ENCODE peak calls at places on chromosome 2, in six cellular contexts. One of them, this sample, is unnamed.

GRCh38 chr2:226352941-226353558 is 446.6 kb downstream of the IRS1 start:
- DNase-seq in astrocyte of the spinal cord: no peak
- DNase-seq in HFF-Myc: no peak
- DNase-seq in SK-N-SH: no peak
- DNase-seq in aorta: no peak
- DNase-seq in fibroblast of lung: no peak
- DNase-seq in this sample: no peak

GRCh38 chr2:111100765-111101162 is 19.9 kb upstream of the BCL2L11 start:
- DNase-seq in astrocyte of the spinal cord: no peak
- DNase-seq in HFF-Myc: no peak
- DNase-seq in aorta: no peak
- DNase-seq in fibroblast of lung: no peak
- DNase-seq in SK-N-SH: no peak
- DNase-seq in this sample: no peak

GRCh38 chr2:25063876-25064660 is 22.2 kb downstream of the EFR3B start:
- DNase-seq in SK-N-SH: no peak
- DNase-seq in aorta: no peak
- DNase-seq in astrocyte of the spinal cord: no peak
- DNase-seq in fibroblast of lung: peak
- DNase-seq in HFF-Myc: no peak
- DNase-seq in this sample: no peak

GRCh38 chr2:71807969-71808451 is 339.7 kb downstream of the CYP26B1 start:
- DNase-seq in astrocyte of the spinal cord: no peak
- DNase-seq in fibroblast of lung: no peak
- DNase-seq in SK-N-SH: no peak
- DNase-seq in aorta: no peak
- DNase-seq in HFF-Myc: no peak
- DNase-seq in this sample: no peak

GRCh38 chr2:108575132-108575966 is 41.1 kb downstream of the LIMS1 start:
- DNase-seq in aorta: no peak
- DNase-seq in astrocyte of the spinal cord: peak
- DNase-seq in HFF-Myc: no peak
- DNase-seq in fibroblast of lung: peak
- DNase-seq in SK-N-SH: no peak
- DNase-seq in this sample: no peak

GRCh38 chr2:178716394-178716793 is 90.8 kb downstream of the TTN start:
- DNase-seq in astrocyte of the spinal cord: no peak
- DNase-seq in HFF-Myc: no peak
- DNase-seq in aorta: no peak
- DNase-seq in SK-N-SH: peak
- DNase-seq in fibroblast of lung: no peak
- DNase-seq in this sample: no peak

GRCh38 chr2:218954541-218955300 is 4.7 kb upstream of the CDK5R2 start:
- DNase-seq in aorta: no peak
- DNase-seq in astrocyte of the spinal cord: no peak
- DNase-seq in fibroblast of lung: no peak
- DNase-seq in HFF-Myc: no peak
- DNase-seq in SK-N-SH: no peak
- DNase-seq in this sample: no peak

GRCh38 chr2:230969673-230970015 is 26.3 kb upstream of the SPATA3 start:
- DNase-seq in aorta: no peak
- DNase-seq in SK-N-SH: no peak
- DNase-seq in fibroblast of lung: no peak
- DNase-seq in HFF-Myc: no peak
- DNase-seq in astrocyte of the spinal cord: no peak
- DNase-seq in this sample: no peak

GRCh38 chr2:170582747-170583463 is 132.2 kb upstream of the SP5 start:
- DNase-seq in fibroblast of lung: peak
- DNase-seq in aorta: no peak
- DNase-seq in SK-N-SH: no peak
- DNase-seq in astrocyte of the spinal cord: peak
- DNase-seq in HFF-Myc: no peak
- DNase-seq in this sample: no peak

GRCh38 chr2:38526195-38526594 is 76.5 kb downstream of the HNRNPLL start:
- DNase-seq in HFF-Myc: no peak
- DNase-seq in astrocyte of the spinal cord: no peak
- DNase-seq in fibroblast of lung: no peak
- DNase-seq in aorta: no peak
- DNase-seq in SK-N-SH: no peak
- DNase-seq in this sample: no peak

GRCh38 chr2:171999125-171999524 is 628 bp upstream of the METAP1D start:
- DNase-seq in astrocyte of the spinal cord: no peak
- DNase-seq in HFF-Myc: no peak
- DNase-seq in fibroblast of lung: no peak
- DNase-seq in SK-N-SH: no peak
- DNase-seq in aorta: no peak
- DNase-seq in this sample: no peak

GRCh38 chr2:133568172-133568571 is at the start of gene NCKAP5:
- DNase-seq in astrocyte of the spinal cord: peak
- DNase-seq in aorta: no peak
- DNase-seq in fibroblast of lung: peak
- DNase-seq in SK-N-SH: no peak
- DNase-seq in HFF-Myc: no peak
- DNase-seq in this sample: peak

GRCh38 chr2:156021326-156022040 is 311.0 kb downstream of the NR4A2 start:
- DNase-seq in aorta: no peak
- DNase-seq in astrocyte of the spinal cord: no peak
- DNase-seq in fibroblast of lung: no peak
- DNase-seq in HFF-Myc: no peak
- DNase-seq in SK-N-SH: no peak
- DNase-seq in this sample: peak

GRCh38 chr2:234476766-234477165 is 20.1 kb downstream of the ARL4C start:
- DNase-seq in aorta: no peak
- DNase-seq in fibroblast of lung: no peak
- DNase-seq in SK-N-SH: no peak
- DNase-seq in astrocyte of the spinal cord: no peak
- DNase-seq in HFF-Myc: no peak
- DNase-seq in this sample: no peak

GRCh38 chr2:234478121-234478858 is 18.6 kb downstream of the ARL4C start:
- DNase-seq in aorta: no peak
- DNase-seq in astrocyte of the spinal cord: no peak
- DNase-seq in HFF-Myc: no peak
- DNase-seq in SK-N-SH: no peak
- DNase-seq in fibroblast of lung: no peak
- DNase-seq in this sample: no peak

GRCh38 chr2:234480337-234480736 is 16.5 kb downstream of the ARL4C start:
- DNase-seq in astrocyte of the spinal cord: no peak
- DNase-seq in HFF-Myc: no peak
- DNase-seq in fibroblast of lung: no peak
- DNase-seq in aorta: no peak
- DNase-seq in SK-N-SH: no peak
- DNase-seq in this sample: no peak

GRCh38 chr2:234481301-234481700 is 15.6 kb downstream of the ARL4C start:
- DNase-seq in HFF-Myc: no peak
- DNase-seq in astrocyte of the spinal cord: no peak
- DNase-seq in fibroblast of lung: no peak
- DNase-seq in SK-N-SH: no peak
- DNase-seq in aorta: no peak
- DNase-seq in this sample: no peak

GRCh38 chr2:234479465-234479864 is 17.4 kb downstream of the ARL4C start:
- DNase-seq in HFF-Myc: no peak
- DNase-seq in SK-N-SH: no peak
- DNase-seq in astrocyte of the spinal cord: no peak
- DNase-seq in aorta: no peak
- DNase-seq in fibroblast of lung: no peak
- DNase-seq in this sample: no peak
- H3K4me3 ChIP-seq in HFF-Myc: no peak
- H3K4me3 ChIP-seq in SK-N-SH: no peak
- H3K4me3 ChIP-seq in astrocyte of the spinal cord: no peak
- H3K4me3 ChIP-seq in aorta: no peak
- H3K4me3 ChIP-seq in fibroblast of lung: no peak
- H3K4me3 ChIP-seq in this sample: no peak

GRCh38 chr2:114286438-114286837 is 156.0 kb upstream of the DPP10 start:
- DNase-seq in aorta: no peak
- DNase-seq in astrocyte of the spinal cord: no peak
- DNase-seq in fibroblast of lung: no peak
- DNase-seq in HFF-Myc: no peak
- DNase-seq in SK-N-SH: no peak
- DNase-seq in this sample: no peak
- H3K4me3 ChIP-seq in aorta: no peak
- H3K4me3 ChIP-seq in astrocyte of the spinal cord: no peak
- H3K4me3 ChIP-seq in fibroblast of lung: no peak
- H3K4me3 ChIP-seq in HFF-Myc: no peak
- H3K4me3 ChIP-seq in SK-N-SH: no peak
- H3K4me3 ChIP-seq in this sample: no peak

DNA sequence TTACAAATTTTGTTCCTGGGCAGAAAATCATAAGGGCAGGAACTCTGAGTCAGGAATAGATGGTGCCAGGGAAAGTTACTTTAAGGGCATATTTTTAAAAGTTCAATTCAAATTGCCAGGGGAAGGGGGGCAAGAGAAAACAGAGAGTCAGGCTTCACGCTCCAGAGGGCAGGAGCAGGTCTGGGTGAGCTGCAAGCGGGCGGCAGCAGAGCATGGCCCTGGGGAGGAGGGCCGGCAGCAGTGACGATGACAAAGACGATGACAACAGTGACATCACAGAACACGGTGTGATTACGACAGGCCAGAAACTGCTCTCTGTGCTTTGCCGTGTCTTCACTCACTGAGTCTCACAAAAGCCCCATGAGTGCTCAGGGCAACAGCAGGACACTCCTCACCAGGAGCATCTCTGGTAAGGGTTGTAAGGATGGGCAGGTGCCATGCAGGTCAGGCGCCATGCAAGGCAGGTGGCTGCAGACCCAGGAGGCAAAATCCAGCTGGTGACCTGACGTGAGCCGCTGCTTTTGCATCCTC is 23.3 kb downstream of the CHST10 start:
- DNase-seq in aorta: no peak
- DNase-seq in HFF-Myc: no peak
- DNase-seq in astrocyte of the spinal cord: no peak
- DNase-seq in SK-N-SH: peak
- DNase-seq in fibroblast of lung: no peak
- DNase-seq in this sample: no peak
- H3K4me3 ChIP-seq in aorta: no peak
- H3K4me3 ChIP-seq in HFF-Myc: no peak
- H3K4me3 ChIP-seq in astrocyte of the spinal cord: no peak
- H3K4me3 ChIP-seq in SK-N-SH: no peak
- H3K4me3 ChIP-seq in fibroblast of lung: no peak
- H3K4me3 ChIP-seq in this sample: no peak

GRCh38 chr2:65549262-65550036 is 117.0 kb upstream of the SPRED2 start:
- DNase-seq in HFF-Myc: no peak
- DNase-seq in fibroblast of lung: no peak
- DNase-seq in SK-N-SH: peak
- DNase-seq in aorta: no peak
- DNase-seq in astrocyte of the spinal cord: no peak
- DNase-seq in this sample: no peak

GRCh38 chr2:65554765-65555561 is 122.6 kb upstream of the SPRED2 start:
- DNase-seq in HFF-Myc: no peak
- DNase-seq in SK-N-SH: no peak
- DNase-seq in aorta: no peak
- DNase-seq in fibroblast of lung: peak
- DNase-seq in astrocyte of the spinal cord: no peak
- DNase-seq in this sample: no peak

GRCh38 chr2:65551528-65551927 is 119.1 kb upstream of the SPRED2 start:
- DNase-seq in SK-N-SH: no peak
- DNase-seq in aorta: no peak
- DNase-seq in HFF-Myc: no peak
- DNase-seq in fibroblast of lung: no peak
- DNase-seq in astrocyte of the spinal cord: no peak
- DNase-seq in this sample: no peak

GRCh38 chr2:65550246-65550645 is 117.8 kb upstream of the SPRED2 start:
- DNase-seq in SK-N-SH: no peak
- DNase-seq in fibroblast of lung: no peak
- DNase-seq in aorta: no peak
- DNase-seq in astrocyte of the spinal cord: no peak
- DNase-seq in HFF-Myc: no peak
- DNase-seq in this sample: no peak

GRCh38 chr2:65553504-65554074 is 121.2 kb upstream of the SPRED2 start:
- DNase-seq in fibroblast of lung: peak
- DNase-seq in astrocyte of the spinal cord: no peak
- DNase-seq in HFF-Myc: no peak
- DNase-seq in aorta: no peak
- DNase-seq in SK-N-SH: no peak
- DNase-seq in this sample: no peak
- H3K4me3 ChIP-seq in fibroblast of lung: no peak
- H3K4me3 ChIP-seq in astrocyte of the spinal cord: no peak
- H3K4me3 ChIP-seq in HFF-Myc: no peak
- H3K4me3 ChIP-seq in aorta: no peak
- H3K4me3 ChIP-seq in SK-N-SH: no peak
- H3K4me3 ChIP-seq in this sample: no peak

GRCh38 chr2:45770773-45771172 is 119.3 kb downstream of the PRKCE start:
- DNase-seq in astrocyte of the spinal cord: no peak
- DNase-seq in HFF-Myc: no peak
- DNase-seq in aorta: no peak
- DNase-seq in fibroblast of lung: peak
- DNase-seq in SK-N-SH: no peak
- DNase-seq in this sample: no peak
- H3K4me3 ChIP-seq in astrocyte of the spinal cord: no peak
- H3K4me3 ChIP-seq in HFF-Myc: no peak
- H3K4me3 ChIP-seq in aorta: no peak
- H3K4me3 ChIP-seq in fibroblast of lung: peak
- H3K4me3 ChIP-seq in SK-N-SH: no peak
- H3K4me3 ChIP-seq in this sample: no peak

GRCh38 chr2:217856159-217856558 is 146.6 kb downstream of the TNS1 start:
- DNase-seq in fibroblast of lung: no peak
- DNase-seq in HFF-Myc: no peak
- DNase-seq in astrocyte of the spinal cord: no peak
- DNase-seq in SK-N-SH: no peak
- DNase-seq in aorta: no peak
- DNase-seq in this sample: no peak

GRCh38 chr2:217857624-217858506 is 144.9 kb downstream of the TNS1 start:
- DNase-seq in HFF-Myc: no peak
- DNase-seq in SK-N-SH: peak
- DNase-seq in aorta: no peak
- DNase-seq in astrocyte of the spinal cord: no peak
- DNase-seq in fibroblast of lung: no peak
- DNase-seq in this sample: no peak

GRCh38 chr2:217858519-217859466 is 144.0 kb downstream of the TNS1 start:
- DNase-seq in fibroblast of lung: peak
- DNase-seq in astrocyte of the spinal cord: peak
- DNase-seq in SK-N-SH: peak
- DNase-seq in HFF-Myc: no peak
- DNase-seq in aorta: peak
- DNase-seq in this sample: peak

GRCh38 chr2:217854684-217855083 is 148.1 kb downstream of the TNS1 start:
- DNase-seq in astrocyte of the spinal cord: no peak
- DNase-seq in SK-N-SH: no peak
- DNase-seq in HFF-Myc: no peak
- DNase-seq in fibroblast of lung: no peak
- DNase-seq in aorta: no peak
- DNase-seq in this sample: no peak

DNA sequence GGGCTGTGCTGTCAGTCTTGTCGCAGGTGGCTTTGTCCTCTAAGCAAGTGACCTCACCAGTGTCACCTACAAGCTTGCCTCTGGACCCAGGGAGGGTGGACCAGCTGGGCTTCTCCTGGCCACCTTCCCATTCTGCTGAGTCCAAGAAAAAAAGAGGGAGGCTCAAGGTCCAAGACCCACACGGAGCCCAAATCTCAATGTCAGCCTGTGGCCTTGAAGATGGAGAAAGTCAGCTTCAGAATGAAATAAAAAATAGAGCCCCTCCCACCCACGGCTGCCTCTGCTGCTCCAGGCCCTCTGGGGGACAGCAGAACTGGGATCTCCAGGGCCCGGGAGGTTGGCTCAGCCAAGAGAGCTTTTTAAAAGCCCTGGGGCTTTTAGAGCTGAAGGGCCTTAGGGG is 145.9 kb downstream of the TNS1 start:
- DNase-seq in fibroblast of lung: no peak
- DNase-seq in aorta: no peak
- DNase-seq in astrocyte of the spinal cord: no peak
- DNase-seq in SK-N-SH: no peak
- DNase-seq in HFF-Myc: no peak
- DNase-seq in this sample: no peak
- H3K4me3 ChIP-seq in fibroblast of lung: no peak
- H3K4me3 ChIP-seq in aorta: no peak
- H3K4me3 ChIP-seq in astrocyte of the spinal cord: no peak
- H3K4me3 ChIP-seq in SK-N-SH: no peak
- H3K4me3 ChIP-seq in HFF-Myc: no peak
- H3K4me3 ChIP-seq in this sample: no peak

GRCh38 chr2:237888389-237888788 is 29.0 kb downstream of the RAMP1 start:
- DNase-seq in astrocyte of the spinal cord: peak
- DNase-seq in SK-N-SH: no peak
- DNase-seq in aorta: no peak
- DNase-seq in fibroblast of lung: peak
- DNase-seq in HFF-Myc: no peak
- DNase-seq in this sample: no peak
- H3K4me3 ChIP-seq in astrocyte of the spinal cord: no peak
- H3K4me3 ChIP-seq in SK-N-SH: no peak
- H3K4me3 ChIP-seq in aorta: no peak
- H3K4me3 ChIP-seq in fibroblast of lung: no peak
- H3K4me3 ChIP-seq in HFF-Myc: no peak
- H3K4me3 ChIP-seq in this sample: no peak

This sample was measured in small intestine.